ENCODE peak calls at places on chromosome 13, in eight cellular contexts. N is ascending aorta, Y is astrocyte of the cerebellum, W is HFF-Myc, L is mammary epithelial cell, V is IMR-90, X is neural crest cell, I is RWPE1. G is an unnamed sample.

GRCh38 chr13:48775804-48776203 is 122.1 kb downstream of the CYSLTR2 start:
- DNase-seq in N (no peak), Y (peak), W (peak), L (peak), V (peak), X (no peak), I (no peak), G (peak)

GRCh38 chr13:112721198-112722104 is 31.6 kb downstream of the ATP11A start:
- DNase-seq in N (no peak), Y (no peak), W (no peak), L (no peak), V (no peak), X (no peak), I (no peak), G (no peak)

GRCh38 chr13:62908321-62908720 is 1492.7 kb upstream of the PCDH20 start:
- DNase-seq in N (no peak), Y (no peak), W (no peak), L (no peak), V (no peak), X (no peak), I (no peak), G (no peak)

GRCh38 chr13:75554981-75555380 is 5.4 kb downstream of the UCHL3 start:
- DNase-seq in N (no peak), Y (no peak), W (no peak), L (no peak), V (peak), X (no peak), I (no peak), G (peak)

GRCh38 chr13:112741185-112741755 is 51.4 kb downstream of the ATP11A start:
- DNase-seq in N (no peak), Y (no peak), W (no peak), L (no peak), V (no peak), X (no peak), I (no peak), G (no peak)

GRCh38 chr13:114015608-114016295 is 41.9 kb upstream of the C13orf46 start:
- DNase-seq in N (no peak), Y (no peak), W (no peak), L (peak), V (peak), X (no peak), I (peak), G (peak)

GRCh38 chr13:23772717-23773116 is 116.5 kb downstream of the MIPEP start:
- DNase-seq in N (no peak), Y (no peak), W (no peak), L (no peak), V (no peak), X (no peak), I (no peak), G (no peak)

GRCh38 chr13:113094410-113094800 is 11.2 kb upstream of the F7 start:
- DNase-seq in N (no peak), Y (no peak), W (no peak), L (no peak), V (no peak), X (no peak), I (no peak), G (no peak)

GRCh38 chr13:96940961-96941360 is 53.3 kb downstream of the OXGR1 start:
- DNase-seq in N (no peak), Y (no peak), W (no peak), L (peak), V (no peak), X (no peak), I (peak), G (peak)

GRCh38 chr13:35891973-35892441 is 239.2 kb downstream of the DCLK1 start:
- DNase-seq in N (no peak), Y (no peak), W (no peak), L (peak), V (peak), X (no peak), I (peak), G (peak)

GRCh38 chr13:40189426-40189825 is 477.0 kb downstream of the FOXO1 start:
- DNase-seq in N (no peak), Y (no peak), W (no peak), L (no peak), V (no peak), X (no peak), I (no peak), G (no peak)

GRCh38 chr13:24043590-24044350 is 116.8 kb upstream of the SPATA13 start:
- DNase-seq in N (no peak), Y (no peak), W (no peak), L (no peak), V (no peak), X (no peak), I (no peak), G (no peak)

GRCh38 chr13:30078059-30078458 is 227.6 kb upstream of the UBL3 start:
- DNase-seq in N (no peak), Y (no peak), W (no peak), L (no peak), V (no peak), X (no peak), I (no peak), G (no peak)

GRCh38 chr13:46595136-46595917 is 42.4 kb downstream of the LRCH1 start:
- DNase-seq in N (no peak), Y (peak), W (peak), L (peak), V (peak), X (no peak), I (peak), G (peak)

GRCh38 chr13:111202745-111203144 is 87.6 kb downstream of the ARHGEF7 start:
- DNase-seq in N (no peak), Y (peak), W (peak), L (no peak), V (peak), X (no peak), I (peak), G (peak)

GRCh38 chr13:79549355-79550106 is 68.6 kb downstream of the NDFIP2 start:
- DNase-seq in N (no peak), Y (peak), W (no peak), L (no peak), V (peak), X (no peak), I (no peak), G (no peak)

GRCh38 chr13:113633485-113633873 is 24.5 kb downstream of the ATP4B start:
- DNase-seq in N (no peak), Y (no peak), W (no peak), L (no peak), V (no peak), X (no peak), I (no peak), G (no peak)

GRCh38 chr13:95296326-95296939 is 4.8 kb downstream of the ABCC4 start:
- DNase-seq in N (no peak), Y (no peak), W (no peak), L (peak), V (no peak), X (peak), I (peak), G (peak)

GRCh38 chr13:113650275-113650674 is 7.7 kb downstream of the ATP4B start:
- DNase-seq in N (no peak), Y (no peak), W (no peak), L (no peak), V (no peak), X (no peak), I (no peak), G (no peak)

GRCh38 chr13:35760678-35761308 is 284.3 kb upstream of the MAB21L1 start:
- DNase-seq in N (no peak), Y (no peak), W (no peak), L (no peak), V (no peak), X (no peak), I (no peak), G (no peak)

GRCh38 chr13:75258159-75258782 is 223.7 kb downstream of the TBC1D4 start:
- DNase-seq in N (no peak), Y (peak), W (peak), L (peak), V (peak), X (no peak), I (peak), G (peak)

GRCh38 chr13:33799950-33800592 is 17.9 kb upstream of the RFC3 start:
- DNase-seq in N (no peak), Y (peak), W (no peak), L (peak), V (peak), X (no peak), I (peak), G (peak)

GRCh38 chr13:48942131-48942530 is 33.6 kb upstream of the FNDC3A start:
- DNase-seq in N (no peak), Y (no peak), W (peak), L (peak), V (peak), X (no peak), I (peak), G (peak)

GRCh38 chr13:71875823-71876222 is 8.8 kb upstream of the DACH1 start:
- DNase-seq in N (no peak), Y (no peak), W (no peak), L (no peak), V (no peak), X (no peak), I (no peak), G (no peak)

GRCh38 chr13:23583491-23583890 is 13.3 kb downstream of the TNFRSF19 start:
- DNase-seq in N (no peak), Y (no peak), W (no peak), L (no peak), V (no peak), X (no peak), I (no peak), G (no peak)

GRCh38 chr13:100789968-100790367 is 115.4 kb upstream of the TMTC4 start:
- DNase-seq in N (no peak), Y (no peak), W (no peak), L (no peak), V (no peak), X (no peak), I (no peak), G (no peak)

GRCh38 chr13:39998166-39998565 is 342.7 kb downstream of the COG6 start:
- DNase-seq in N (no peak), Y (no peak), W (no peak), L (no peak), V (no peak), X (no peak), I (no peak), G (no peak)

GRCh38 chr13:94252209-94252608 is 227.3 kb downstream of the DCT start:
- DNase-seq in N (no peak), Y (no peak), W (no peak), L (no peak), V (no peak), X (no peak), I (no peak), G (no peak)

GRCh38 chr13:83881917-83882625 is at the start of gene SLITRK1:
- DNase-seq in N (no peak), Y (peak), W (peak), L (peak), V (peak), X (peak), I (peak), G (peak)

GRCh38 chr13:48369988-48370387 is 42.9 kb downstream of the LPAR6 start:
- DNase-seq in N (no peak), Y (no peak), W (no peak), L (no peak), V (no peak), X (no peak), I (no peak), G (no peak)

GRCh38 chr13:95020298-95020987 is 280.8 kb downstream of the ABCC4 start:
- DNase-seq in N (no peak), Y (peak), W (no peak), L (peak), V (no peak), X (no peak), I (no peak), G (peak)

GRCh38 chr13:85737952-85738351 is 61.3 kb downstream of the SLITRK6 start:
- DNase-seq in N (no peak), Y (no peak), W (no peak), L (no peak), V (no peak), X (no peak), I (no peak), G (no peak)

GRCh38 chr13:111659236-111659635 is 338.8 kb downstream of the TEX29 start:
- DNase-seq in N (no peak), Y (no peak), W (no peak), L (no peak), V (no peak), X (no peak), I (no peak), G (no peak)

GRCh38 chr13:26656919-26657318 is 99.4 kb downstream of the WASF3 start:
- DNase-seq in N (no peak), Y (no peak), W (no peak), L (peak), V (peak), X (no peak), I (no peak), G (peak)

GRCh38 chr13:113275387-113275786 is 21.7 kb upstream of the LAMP1 start:
- DNase-seq in N (no peak), Y (peak), W (peak), L (peak), V (peak), X (peak), I (peak), G (peak)

GRCh38 chr13:111344471-111345191 is 24.2 kb downstream of the TEX29 start:
- DNase-seq in N (no peak), Y (no peak), W (peak), L (no peak), V (peak), X (peak), I (peak), G (peak)

GRCh38 chr13:63938851-63939250 is 2523.2 kb upstream of the PCDH20 start:
- DNase-seq in N (no peak), Y (no peak), W (no peak), L (no peak), V (peak), X (no peak), I (no peak), G (no peak)

GRCh38 chr13:98985591-98985990 is 7.7 kb upstream of the DOCK9 start:
- DNase-seq in N (no peak), Y (no peak), W (no peak), L (no peak), V (no peak), X (no peak), I (no peak), G (no peak)
- TF ChIP-seq CTCF in N (no peak), Y (no peak), W (no peak), L (no peak), V (no peak), X (no peak), I (no peak), G (no peak)

GRCh38 chr13:25196971-25197370 is 24.9 kb upstream of the AMER2 start:
- DNase-seq in N (no peak), Y (no peak), W (no peak), L (no peak), V (no peak), X (no peak), I (no peak), G (no peak)

GRCh38 chr13:25190256-25190655 is 18.2 kb upstream of the AMER2 start:
- DNase-seq in N (no peak), Y (no peak), W (no peak), L (no peak), V (no peak), X (no peak), I (no peak), G (no peak)

GRCh38 chr13:25192052-25192451 is 20.0 kb upstream of the AMER2 start:
- DNase-seq in N (no peak), Y (no peak), W (no peak), L (no peak), V (no peak), X (no peak), I (no peak), G (no peak)

GRCh38 chr13:25192936-25193335 is 20.8 kb upstream of the AMER2 start:
- DNase-seq in N (no peak), Y (no peak), W (no peak), L (no peak), V (no peak), X (no peak), I (no peak), G (no peak)

GRCh38 chr13:25192489-25192888 is 20.4 kb upstream of the AMER2 start:
- DNase-seq in N (no peak), Y (no peak), W (no peak), L (no peak), V (no peak), X (no peak), I (no peak), G (no peak)
- TF ChIP-seq CTCF in N (no peak), Y (no peak), W (no peak), L (no peak), V (no peak), X (no peak), I (no peak), G (no peak)

DNA sequence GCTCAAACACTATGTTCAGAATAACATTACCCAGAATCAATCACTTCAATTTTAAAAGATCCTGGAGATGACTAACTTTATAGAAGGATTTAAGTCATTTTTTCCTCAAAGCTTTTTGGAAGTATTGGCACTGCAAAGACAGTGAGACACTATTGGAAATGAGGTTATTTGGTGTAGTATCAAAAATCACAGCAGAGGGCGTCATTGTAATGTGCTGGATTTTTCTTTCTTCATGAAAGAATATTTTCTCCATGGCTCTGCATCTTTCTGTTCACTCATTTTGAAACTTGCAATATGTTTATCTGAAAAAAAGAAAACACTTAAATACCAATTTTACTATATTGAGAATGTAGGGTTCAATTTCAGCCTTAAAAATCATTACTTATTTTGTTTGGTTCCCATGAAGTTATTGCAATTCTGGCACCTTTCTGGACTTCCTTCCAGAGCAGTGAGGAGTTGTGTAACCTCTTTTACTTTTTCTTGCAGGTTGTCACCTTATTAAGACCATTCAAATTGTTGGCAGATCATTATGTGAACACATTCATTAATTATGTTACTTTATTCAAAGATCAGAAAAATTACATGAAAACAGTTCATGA is 3.7 kb upstream of the CSNK1A1L start:
- DNase-seq in N (no peak), Y (peak), W (peak), L (peak), V (peak), X (peak), I (peak), G (peak)
- TF ChIP-seq CTCF in N (peak), Y (peak), W (peak), L (peak), V (peak), X (peak), I (peak), G (peak)

GRCh38 chr13:31409678-31410356 is 210.0 kb downstream of the B3GLCT start:
- DNase-seq in N (no peak), Y (peak), W (no peak), L (peak), V (no peak), X (no peak), I (no peak), G (peak)
- TF ChIP-seq CTCF in N (no peak), Y (peak), W (no peak), L (no peak), V (peak), X (peak), I (no peak), G (peak)

GRCh38 chr13:60363288-60363687 is 33.7 kb upstream of the TDRD3 start:
- DNase-seq in N (no peak), Y (no peak), W (no peak), L (no peak), V (no peak), X (no peak), I (no peak), G (no peak)

GRCh38 chr13:60372141-60372540 is 24.9 kb upstream of the TDRD3 start:
- DNase-seq in N (no peak), Y (no peak), W (no peak), L (no peak), V (no peak), X (no peak), I (no peak), G (no peak)

GRCh38 chr13:60370343-60370742 is 26.7 kb upstream of the TDRD3 start:
- DNase-seq in N (no peak), Y (no peak), W (no peak), L (no peak), V (no peak), X (no peak), I (no peak), G (no peak)

DNA sequence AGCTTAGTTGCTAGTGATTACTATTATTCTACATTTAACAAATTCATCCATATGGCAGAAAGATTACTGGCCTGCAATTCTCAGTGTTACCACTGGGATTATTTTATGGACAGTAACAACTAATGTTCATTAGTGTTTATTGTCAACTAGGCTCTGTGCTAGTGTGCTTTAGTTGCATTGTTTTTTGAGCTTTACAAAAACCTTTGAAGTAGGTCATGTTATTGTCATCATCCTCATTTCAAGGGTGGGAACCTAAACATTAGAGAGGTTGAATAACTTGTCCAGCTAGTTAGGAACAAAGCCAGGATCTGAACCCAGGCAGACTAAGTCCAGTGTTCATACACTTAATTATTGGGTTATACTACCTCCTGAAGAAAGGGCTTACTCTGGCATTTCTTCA is 27.8 kb upstream of the TDRD3 start:
- DNase-seq in N (no peak), Y (no peak), W (no peak), L (peak), V (peak), X (no peak), I (no peak), G (peak)
- TF ChIP-seq CTCF in N (peak), Y (no peak), W (peak), L (peak), V (peak), X (peak), I (no peak), G (peak)

DNA sequence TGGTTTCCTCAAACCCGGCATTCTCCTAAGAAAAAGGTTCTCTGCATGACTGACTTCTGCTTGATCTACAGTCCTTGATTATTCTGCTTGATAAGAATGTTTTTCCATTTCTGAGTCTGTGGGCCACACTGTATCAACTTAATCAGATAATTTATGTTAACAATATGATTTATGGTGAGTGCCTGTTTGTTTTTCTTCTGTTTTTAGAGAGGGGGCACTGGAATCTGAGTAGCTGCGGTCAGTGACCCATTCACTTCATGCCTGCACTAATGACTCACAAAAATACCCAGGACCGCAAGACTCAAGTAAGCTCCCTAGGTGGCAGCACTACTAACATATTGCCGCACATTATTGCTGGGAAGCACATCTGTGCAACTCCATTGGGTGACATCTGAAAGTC is 542.3 kb upstream of the ATXN8OS start:
- DNase-seq in N (no peak), Y (peak), W (peak), L (peak), V (no peak), X (no peak), I (no peak), G (peak)
- TF ChIP-seq CTCF in N (no peak), Y (peak), W (peak), L (peak), V (no peak), X (peak), I (peak), G (peak)

G was measured in epithelial cell of esophagus.